ENCODE peak calls at places on chromosome 7, in nine cellular contexts. T is A549, S is tibial nerve, A is sigmoid colon, G is IMR-90, C is uterus, E is adrenal gland, R is lower leg skin, Z is heart left ventricle. P is an unnamed sample.

GRCh38 chr7:84092207-84092606 is 102.4 kb downstream of the SEMA3A start:
- DNase-seq in T (no peak), Z (no peak), R (no peak), C (no peak), G (peak), A (no peak), S (no peak), E (no peak), P (no peak)

GRCh38 chr7:152601305-152601798 is 74.6 kb downstream of the XRCC2 start:
- DNase-seq in S (no peak), A (no peak), C (no peak), Z (no peak), R (peak), G (no peak), T (no peak), E (peak), P (no peak)

GRCh38 chr7:82442492-82443043 is 1.0 kb downstream of the CACNA2D1 start:
- DNase-seq in A (peak), G (peak), R (no peak), C (no peak), S (no peak), E (peak), Z (no peak), T (peak), P (no peak)

GRCh38 chr7:107693396-107693795 is 32.8 kb downstream of the SLC26A4 start:
- DNase-seq in C (no peak), G (no peak), A (no peak), E (no peak), T (no peak), R (no peak), S (no peak), Z (no peak), P (no peak)

GRCh38 chr7:38953227-38953626 is 24.5 kb upstream of the POU6F2 start:
- DNase-seq in S (no peak), C (no peak), R (no peak), A (no peak), T (no peak), Z (no peak), G (no peak), E (no peak), P (no peak)

GRCh38 chr7:97573065-97573464 is 158.8 kb upstream of the TAC1 start:
- DNase-seq in G (no peak), A (no peak), T (no peak), C (no peak), R (no peak), E (no peak), Z (no peak), S (no peak), P (no peak)

GRCh38 chr7:155066417-155066950 is 3.6 kb upstream of the HTR5A start:
- DNase-seq in R (no peak), Z (no peak), S (no peak), E (no peak), G (peak), T (no peak), A (no peak), C (no peak), P (peak)

GRCh38 chr7:132254455-132254854 is 321.8 kb downstream of the PLXNA4 start:
- DNase-seq in E (no peak), R (no peak), T (no peak), S (no peak), G (no peak), C (no peak), A (no peak), Z (no peak), P (no peak)

GRCh38 chr7:51602321-51602720 is 285.7 kb upstream of the COBL start:
- DNase-seq in A (no peak), Z (no peak), E (no peak), S (no peak), G (no peak), C (no peak), R (no peak), T (no peak), P (no peak)

DNA sequence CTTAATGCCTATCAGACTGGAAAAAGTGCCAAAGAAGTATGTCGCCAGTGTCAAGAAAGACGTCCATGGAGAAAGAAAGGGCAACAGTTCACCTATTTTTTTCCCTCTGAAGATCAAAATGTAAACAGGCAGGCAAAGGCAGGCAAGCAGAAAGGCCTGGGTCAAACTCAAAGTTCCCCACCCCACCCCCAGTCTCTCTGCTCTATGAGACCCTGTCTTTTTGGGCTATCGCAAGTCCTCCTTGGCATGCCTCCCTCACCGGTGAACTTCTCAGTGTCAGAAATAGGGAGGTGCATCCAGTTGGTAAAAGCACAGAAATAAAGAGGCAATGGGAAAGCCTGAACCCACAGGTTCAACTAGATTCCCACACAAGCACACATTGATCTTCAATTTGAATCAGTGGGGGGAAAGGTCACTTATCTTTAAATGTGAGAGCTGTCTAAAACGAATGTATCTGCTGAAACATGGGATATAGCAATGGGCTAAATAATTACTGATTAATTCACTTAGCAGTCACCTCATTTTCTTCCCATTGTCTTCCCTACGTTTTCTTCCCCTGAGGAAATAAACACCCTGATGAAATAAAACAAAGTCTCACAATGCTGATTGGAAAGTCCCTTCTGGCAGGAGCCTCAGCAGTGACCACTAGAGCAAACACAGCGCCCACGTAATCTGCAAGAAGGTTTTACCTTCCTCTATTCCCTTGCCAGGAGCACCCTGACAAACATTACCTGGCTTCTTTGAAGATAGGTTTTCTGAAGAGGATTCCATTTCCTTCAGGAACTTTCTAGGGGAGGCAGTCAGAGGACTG is 31.1 kb downstream of the JAZF1 start:
- DNase-seq in S (no peak), E (no peak), T (no peak), A (no peak), Z (no peak), G (no peak), R (no peak), C (no peak), P (no peak)
- TF ChIP-seq POLR2A in S (no peak), E (no peak), T (no peak), A (no peak), Z (no peak), G (no peak), R (no peak), C (no peak), P (no peak)

GRCh38 chr7:75611557-75612178 is 119.5 kb downstream of the SPDYE5 start:
- DNase-seq in E (peak), R (peak), C (peak), Z (peak), S (peak), T (no peak), G (no peak), A (peak), P (peak)
- TF ChIP-seq POLR2A in E (peak), R (no peak), C (no peak), Z (no peak), S (no peak), T (no peak), G (no peak), A (no peak), P (peak)

GRCh38 chr7:151058766-151059361 is 525 bp upstream of the SLC4A2 start:
- DNase-seq in E (no peak), T (no peak), Z (no peak), A (no peak), R (no peak), C (no peak), G (no peak), S (no peak), P (no peak)

GRCh38 chr7:151059362-151060112 is at the start of gene SLC4A2:
- DNase-seq in S (peak), G (peak), Z (peak), R (peak), C (peak), T (peak), A (peak), E (peak), P (peak)

GRCh38 chr7:151057737-151057988 is at the start of gene CDK5:
- DNase-seq in S (no peak), Z (no peak), A (no peak), R (no peak), T (no peak), E (no peak), G (no peak), C (no peak), P (no peak)

GRCh38 chr7:151057038-151057736 is 510 bp downstream of the CDK5 start:
- DNase-seq in A (peak), S (no peak), G (no peak), E (no peak), C (no peak), T (peak), Z (no peak), R (no peak), P (peak)

DNA sequence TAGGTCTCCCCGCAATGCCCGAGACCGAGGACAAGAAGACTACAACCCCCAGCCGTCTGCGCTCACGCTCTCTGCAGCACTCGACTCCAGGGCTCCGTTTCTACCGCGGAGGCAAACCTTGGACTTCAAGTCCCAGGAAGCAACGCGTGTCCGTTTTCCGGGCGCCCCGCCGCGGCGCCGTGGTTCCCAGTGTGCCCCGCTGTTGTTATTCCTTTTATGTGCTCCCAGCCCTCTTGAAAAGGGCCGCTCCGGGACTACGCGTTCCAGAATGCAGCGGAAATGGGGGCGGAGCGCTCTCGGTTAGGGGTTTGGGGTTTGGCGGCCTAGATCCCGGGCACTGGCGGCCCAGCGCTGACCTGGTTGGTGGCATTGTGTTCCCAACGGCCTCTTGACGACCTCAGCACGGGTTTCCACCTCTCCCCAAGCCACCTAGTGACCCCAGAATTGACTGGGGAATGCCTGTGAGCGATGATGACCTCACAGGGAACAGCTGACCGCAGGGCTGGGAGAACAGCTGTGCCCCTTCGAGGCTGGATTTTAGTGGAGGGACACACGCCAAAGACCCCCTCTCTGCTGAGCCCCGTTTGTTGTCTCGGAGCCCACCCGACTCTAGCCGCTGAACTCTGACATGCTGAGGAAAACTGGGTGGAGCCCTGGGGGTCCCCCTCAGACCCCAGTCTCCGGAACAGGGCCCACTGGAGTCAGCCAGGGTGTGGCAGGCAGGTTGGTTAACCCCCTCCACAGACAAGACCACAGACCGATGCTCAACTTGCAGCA is 480 bp upstream of the CDK5 start:
- DNase-seq in E (peak), R (peak), G (peak), S (peak), A (peak), Z (peak), C (peak), T (peak), P (peak)
- TF ChIP-seq POLR2A in E (peak), R (no peak), G (no peak), S (peak), A (peak), Z (peak), C (peak), T (peak), P (peak)

DNA sequence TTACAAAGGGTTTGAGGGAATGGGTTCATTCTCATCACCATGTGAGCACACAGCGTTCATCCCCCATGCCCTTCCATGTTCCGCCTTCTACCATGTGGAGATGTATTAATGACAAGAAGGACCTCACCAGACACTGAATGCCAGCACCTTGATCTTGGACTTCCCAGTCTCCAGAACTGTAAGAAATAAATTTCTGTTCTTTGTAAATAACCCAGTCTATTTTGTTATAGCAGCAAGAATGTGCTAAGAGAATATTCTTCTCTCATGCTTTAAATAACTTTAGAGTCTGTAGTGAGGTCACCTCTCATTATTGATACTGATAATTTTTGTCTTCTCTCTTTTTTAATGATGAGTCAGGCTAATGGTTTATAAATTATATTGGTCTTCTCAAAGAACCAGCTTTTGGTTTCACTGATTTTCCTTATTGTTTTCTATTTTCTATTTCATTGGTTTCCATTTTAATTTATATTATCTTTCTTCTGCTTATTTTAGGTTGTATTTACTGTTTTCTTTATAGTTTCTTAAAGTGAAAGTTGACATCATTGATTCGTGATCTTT is 3.1 kb upstream of the PDIA4 start:
- DNase-seq in A (no peak), G (no peak), R (no peak), C (no peak), E (no peak), S (no peak), T (no peak), Z (no peak), P (no peak)
- TF ChIP-seq POLR2A in A (no peak), G (no peak), R (no peak), C (no peak), E (no peak), S (no peak), T (no peak), Z (no peak), P (no peak)

GRCh38 chr7:116524609-116525297 is at the start of gene CAV1:
- DNase-seq in T (peak), G (peak), A (peak), S (peak), E (peak), R (peak), C (peak), Z (peak), P (peak)
- TF ChIP-seq POLR2A in T (peak), G (peak), A (peak), S (peak), E (no peak), R (no peak), C (peak), Z (no peak), P (peak)

GRCh38 chr7:75960372-75960771 is 34.0 kb downstream of the TMEM120A start:
- DNase-seq in T (no peak), R (no peak), C (no peak), E (no peak), Z (no peak), G (no peak), S (no peak), A (no peak), P (no peak)

GRCh38 chr7:75958802-75959543 is 35.4 kb downstream of the TMEM120A start:
- DNase-seq in E (no peak), T (no peak), S (no peak), C (no peak), Z (no peak), R (no peak), G (no peak), A (no peak), P (no peak)

GRCh38 chr7:75955293-75955938 is 39.0 kb downstream of the TMEM120A start:
- DNase-seq in E (peak), S (no peak), T (no peak), Z (no peak), C (no peak), G (no peak), R (no peak), A (no peak), P (no peak)

GRCh38 chr7:75953918-75954317 is 39.0 kb downstream of the POR start:
- DNase-seq in C (no peak), T (no peak), Z (no peak), G (no peak), E (no peak), R (no peak), S (no peak), A (no peak), P (no peak)

DNA sequence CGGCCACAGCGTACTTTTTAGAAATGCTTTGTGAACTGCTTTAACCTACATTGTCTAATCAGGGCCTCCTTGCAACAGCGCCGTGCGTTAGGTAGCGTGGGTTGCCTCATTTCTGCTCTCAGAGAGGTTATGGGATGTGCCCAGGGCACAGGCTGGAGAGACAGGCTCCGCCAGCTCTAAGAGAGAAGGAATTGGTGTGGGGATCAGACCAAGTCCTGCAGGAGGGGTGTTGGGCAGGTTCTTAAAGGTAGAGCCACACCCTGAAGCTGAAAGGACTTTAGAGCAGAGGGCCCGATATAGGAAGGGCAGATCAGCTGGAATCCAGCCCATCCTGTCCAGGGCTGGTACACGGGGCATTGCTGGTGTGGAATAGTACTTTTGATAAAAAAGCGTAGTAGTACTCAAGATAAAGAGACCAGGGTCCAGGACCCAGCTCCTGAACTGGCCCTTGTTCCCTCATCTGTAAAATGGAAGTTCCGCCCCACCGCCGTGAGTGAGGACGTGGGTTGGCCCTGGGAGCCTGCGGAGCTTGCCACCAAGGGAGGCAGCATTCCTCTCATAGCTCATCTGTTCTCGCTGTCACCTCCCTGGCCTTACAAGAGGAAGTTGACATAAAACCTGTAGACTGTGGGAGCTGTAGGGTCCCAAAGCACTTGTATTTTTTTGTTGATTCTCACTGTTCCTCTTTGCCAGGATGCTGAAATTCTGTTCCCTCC is 37.2 kb downstream of the TMEM120A start:
- DNase-seq in Z (no peak), E (no peak), S (no peak), R (no peak), A (no peak), C (no peak), G (no peak), T (no peak), P (no peak)
- TF ChIP-seq POLR2A in Z (no peak), E (no peak), S (no peak), R (no peak), A (no peak), C (no peak), G (no peak), T (no peak), P (no peak)

GRCh38 chr7:32586291-32587221 is 91.3 kb downstream of the AVL9 start:
- DNase-seq in G (peak), A (no peak), T (peak), S (no peak), E (no peak), Z (peak), C (no peak), R (no peak), P (peak)
- TF ChIP-seq POLR2A in G (no peak), A (no peak), T (no peak), S (no peak), E (no peak), Z (no peak), C (no peak), R (no peak), P (no peak)

DNA sequence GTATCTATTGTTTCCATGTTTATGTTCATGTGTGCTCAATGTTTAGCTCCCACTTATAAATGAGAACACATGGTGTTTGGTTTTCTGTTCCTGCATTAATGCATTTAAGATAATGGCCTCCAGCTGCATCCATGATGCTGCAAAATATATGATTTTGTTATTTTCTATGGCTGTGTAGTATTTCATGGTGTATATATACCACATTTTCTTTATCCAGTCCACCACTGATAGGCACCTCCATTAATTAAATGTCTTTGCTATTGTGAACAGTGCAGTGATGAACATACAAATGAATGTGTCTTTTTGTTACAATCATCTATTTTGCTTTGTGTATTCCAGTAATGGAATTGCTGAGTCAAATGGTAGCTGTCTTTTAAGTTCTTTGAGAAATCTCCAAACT is 329.4 kb upstream of the MAGI2 start:
- DNase-seq in R (no peak), S (no peak), Z (no peak), G (no peak), E (no peak), C (no peak), A (no peak), T (no peak), P (no peak)
- TF ChIP-seq POLR2A in R (no peak), S (no peak), Z (no peak), G (no peak), E (no peak), C (no peak), A (no peak), T (no peak), P (no peak)

GRCh38 chr7:130918129-130919052 is 184.4 kb upstream of the KLF14 start:
- DNase-seq in S (no peak), T (no peak), R (no peak), Z (no peak), E (no peak), G (peak), A (no peak), C (no peak), P (no peak)
- TF ChIP-seq POLR2A in S (no peak), T (no peak), R (no peak), Z (no peak), E (no peak), G (peak), A (no peak), C (no peak), P (no peak)

GRCh38 chr7:142812437-142813215 is 41.9 kb downstream of the PRSS2 start:
- DNase-seq in Z (no peak), G (no peak), E (no peak), C (no peak), R (no peak), A (no peak), T (no peak), S (no peak), P (no peak)
- TF ChIP-seq POLR2A in Z (no peak), G (no peak), E (no peak), C (no peak), R (no peak), A (no peak), T (no peak), S (no peak), P (no peak)